ENCODE peak calls at places on chromosomes 7 and 10, in five cellular contexts. One of them, this sample, is unnamed.

GRCh38 chr7:28433604-28434254 is 21.4 kb downstream of the CREB5 start:
- DNase-seq in transverse colon: no peak
- DNase-seq in stomach: no peak
- DNase-seq in esophagus muscularis mucosa: no peak
- DNase-seq in HepG2: no peak
- DNase-seq in this sample: no peak

GRCh38 chr10:69839696-69840345 is 38.1 kb downstream of the COL13A1 start:
- DNase-seq in transverse colon: no peak
- DNase-seq in stomach: no peak
- DNase-seq in esophagus muscularis mucosa: no peak
- DNase-seq in HepG2: no peak
- DNase-seq in this sample: no peak

GRCh38 chr10:76329891-76330575 is 898.6 kb downstream of the LRMDA start:
- DNase-seq in transverse colon: no peak
- DNase-seq in stomach: no peak
- DNase-seq in esophagus muscularis mucosa: no peak
- DNase-seq in HepG2: no peak
- DNase-seq in this sample: no peak

GRCh38 chr10:15120523-15120922 is 23.4 kb downstream of the RPP38 start:
- DNase-seq in transverse colon: no peak
- DNase-seq in stomach: no peak
- DNase-seq in esophagus muscularis mucosa: no peak
- DNase-seq in HepG2: no peak
- DNase-seq in this sample: no peak

GRCh38 chr10:75137533-75138438 is 26.3 kb downstream of the SAMD8 start:
- DNase-seq in transverse colon: no peak
- DNase-seq in stomach: no peak
- DNase-seq in esophagus muscularis mucosa: no peak
- DNase-seq in HepG2: no peak
- DNase-seq in this sample: no peak

GRCh38 chr10:86262671-86263165 is 103.9 kb downstream of the GRID1 start:
- DNase-seq in transverse colon: no peak
- DNase-seq in stomach: peak; percentile 13
- DNase-seq in esophagus muscularis mucosa: no peak
- DNase-seq in HepG2: no peak
- DNase-seq in this sample: no peak

GRCh38 chr7:143369678-143370651 is 7.5 kb upstream of the FAM131B start:
- DNase-seq in transverse colon: peak; percentile 58
- DNase-seq in stomach: no peak
- DNase-seq in esophagus muscularis mucosa: no peak
- DNase-seq in HepG2: no peak
- DNase-seq in this sample: no peak

GRCh38 chr10:91009121-91009520 is 88.2 kb upstream of the ANKRD1 start:
- DNase-seq in transverse colon: no peak
- DNase-seq in stomach: no peak
- DNase-seq in esophagus muscularis mucosa: no peak
- DNase-seq in HepG2: no peak
- DNase-seq in this sample: no peak

GRCh38 chr10:103991393-103992128 is 24.6 kb downstream of the SLK start:
- DNase-seq in transverse colon: no peak
- DNase-seq in stomach: no peak
- DNase-seq in esophagus muscularis mucosa: no peak
- DNase-seq in HepG2: no peak
- DNase-seq in this sample: no peak

GRCh38 chr7:80659120-80660055 is 20.9 kb downstream of the CD36 start:
- DNase-seq in transverse colon: no peak
- DNase-seq in stomach: no peak
- DNase-seq in esophagus muscularis mucosa: no peak
- DNase-seq in HepG2: peak; percentile 26
- DNase-seq in this sample: no peak

GRCh38 chr10:34758447-34758996 is 56.6 kb downstream of the PARD3 start:
- DNase-seq in transverse colon: no peak
- DNase-seq in stomach: no peak
- DNase-seq in esophagus muscularis mucosa: no peak
- DNase-seq in HepG2: peak; percentile 22
- DNase-seq in this sample: no peak

GRCh38 chr10:112307631-112308502 is 24.7 kb downstream of the TECTB start:
- DNase-seq in transverse colon: peak; percentile 39
- DNase-seq in stomach: peak; percentile 68
- DNase-seq in esophagus muscularis mucosa: no peak
- DNase-seq in HepG2: peak; percentile 61
- DNase-seq in this sample: no peak

GRCh38 chr10:30758341-30758740 is 128.8 kb upstream of the LYZL2 start:
- DNase-seq in transverse colon: no peak
- DNase-seq in stomach: no peak
- DNase-seq in esophagus muscularis mucosa: no peak
- DNase-seq in HepG2: no peak
- DNase-seq in this sample: no peak

GRCh38 chr10:44316187-44316921 is 68.5 kb downstream of the CXCL12 start:
- DNase-seq in transverse colon: no peak
- DNase-seq in stomach: no peak
- DNase-seq in esophagus muscularis mucosa: no peak
- DNase-seq in HepG2: no peak
- DNase-seq in this sample: no peak

GRCh38 chr7:129453510-129454248 is 19.4 kb downstream of the STRIP2 start:
- DNase-seq in transverse colon: no peak
- DNase-seq in stomach: no peak
- DNase-seq in esophagus muscularis mucosa: no peak
- DNase-seq in HepG2: no peak
- DNase-seq in this sample: peak; percentile 26

GRCh38 chr10:29140991-29141390 is 147.9 kb upstream of the LYZL1 start:
- DNase-seq in transverse colon: no peak
- DNase-seq in stomach: no peak
- DNase-seq in esophagus muscularis mucosa: no peak
- DNase-seq in HepG2: no peak
- DNase-seq in this sample: no peak

GRCh38 chr10:78572565-78572964 is 496.2 kb upstream of the ZMIZ1 start:
- DNase-seq in transverse colon: no peak
- DNase-seq in stomach: no peak
- DNase-seq in esophagus muscularis mucosa: no peak
- DNase-seq in HepG2: no peak
- DNase-seq in this sample: peak; percentile 92

GRCh38 chr7:45088821-45089313 is at the start of gene NACAD:
- DNase-seq in transverse colon: peak; percentile 45
- DNase-seq in stomach: peak; percentile 40
- DNase-seq in esophagus muscularis mucosa: no peak
- DNase-seq in HepG2: no peak
- DNase-seq in this sample: no peak

GRCh38 chr7:94088560-94088959 is 84.4 kb upstream of the BET1 start:
- DNase-seq in transverse colon: no peak
- DNase-seq in stomach: no peak
- DNase-seq in esophagus muscularis mucosa: no peak
- DNase-seq in HepG2: no peak
- DNase-seq in this sample: no peak

GRCh38 chr10:69348824-69349541 is 67.7 kb downstream of the TACR2 start:
- DNase-seq in transverse colon: peak; percentile 58
- DNase-seq in stomach: no peak
- DNase-seq in esophagus muscularis mucosa: peak; percentile 95
- DNase-seq in HepG2: no peak
- DNase-seq in this sample: peak; percentile 85

GRCh38 chr10:51109821-51110533 is 35.7 kb downstream of the PRKG1 start:
- DNase-seq in transverse colon: no peak
- DNase-seq in stomach: no peak
- DNase-seq in esophagus muscularis mucosa: no peak
- DNase-seq in HepG2: no peak
- DNase-seq in this sample: no peak

GRCh38 chr7:30864146-30864545 is 47.5 kb upstream of the AQP1 start:
- DNase-seq in transverse colon: no peak
- DNase-seq in stomach: no peak
- DNase-seq in esophagus muscularis mucosa: no peak
- DNase-seq in HepG2: no peak
- DNase-seq in this sample: no peak

GRCh38 chr7:36615877-36616276 is 108.4 kb downstream of the AOAH start:
- DNase-seq in transverse colon: no peak
- DNase-seq in stomach: no peak
- DNase-seq in esophagus muscularis mucosa: no peak
- DNase-seq in HepG2: no peak
- DNase-seq in this sample: no peak

GRCh38 chr10:75375828-75376227 is 25.7 kb downstream of the ZNF503 start:
- DNase-seq in transverse colon: no peak
- DNase-seq in stomach: no peak
- DNase-seq in esophagus muscularis mucosa: no peak
- DNase-seq in HepG2: no peak
- DNase-seq in this sample: no peak

GRCh38 chr10:26869528-26869927 is 8.8 kb upstream of the ABI1 start:
- DNase-seq in transverse colon: no peak
- DNase-seq in stomach: no peak
- DNase-seq in esophagus muscularis mucosa: peak; percentile 53
- DNase-seq in HepG2: peak; percentile 26
- DNase-seq in this sample: no peak

DNA sequence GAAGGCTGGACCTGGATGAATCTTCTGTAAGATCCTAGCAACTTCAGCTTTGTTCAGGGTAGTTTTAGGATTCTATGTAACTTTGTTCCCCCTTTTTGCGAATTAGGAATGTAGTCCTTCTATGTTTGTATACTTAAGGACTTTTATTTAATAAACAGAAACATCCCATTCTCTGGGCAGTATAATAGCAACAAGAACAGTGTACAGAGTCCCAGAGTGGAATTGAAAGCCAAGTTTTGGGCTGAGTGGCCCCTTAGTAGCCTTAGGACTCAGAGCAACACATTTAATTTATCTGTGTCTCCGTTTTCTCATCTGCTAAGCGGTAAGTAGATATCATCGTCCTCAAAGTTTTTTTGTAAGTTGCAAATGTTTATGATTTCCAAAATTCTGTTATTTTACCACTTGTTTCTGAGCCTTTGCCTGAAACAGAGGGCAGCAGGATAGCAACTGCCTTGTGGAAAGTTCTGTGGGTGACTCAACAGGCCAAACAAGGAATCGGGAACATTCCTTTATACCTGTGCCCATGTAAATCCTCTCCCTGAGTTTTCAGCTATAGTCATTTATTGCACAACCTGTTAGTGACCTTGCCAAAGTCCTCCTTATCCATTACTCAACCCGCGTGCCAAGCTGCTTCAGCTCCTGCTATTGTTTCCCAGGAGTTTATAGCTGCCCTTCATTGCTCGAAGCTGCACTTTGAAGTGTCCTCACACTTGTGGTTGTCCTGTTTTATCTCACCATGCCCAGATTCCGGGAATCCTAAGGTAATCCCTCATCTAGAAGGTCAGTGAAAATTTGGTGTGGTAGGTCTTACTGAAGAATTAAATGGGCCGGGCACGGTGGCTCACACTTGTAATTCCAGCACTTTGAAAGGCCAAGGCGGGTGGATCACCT is 199.1 kb upstream of the AHR start:
- DNase-seq in transverse colon: peak; percentile 74
- DNase-seq in stomach: peak; percentile 85
- DNase-seq in esophagus muscularis mucosa: no peak
- DNase-seq in HepG2: peak; percentile 98
- DNase-seq in this sample: peak; percentile 63
- TF ChIP-seq POLR2AphosphoS5 in transverse colon: peak; percentile 63
- TF ChIP-seq POLR2AphosphoS5 in stomach: peak; percentile 87
- TF ChIP-seq POLR2AphosphoS5 in esophagus muscularis mucosa: peak; percentile 8
- TF ChIP-seq POLR2AphosphoS5 in HepG2: no peak
- TF ChIP-seq POLR2AphosphoS5 in this sample: no peak

GRCh38 chr7:4957847-4958476 is 1.0 kb downstream of the MMD2 start:
- DNase-seq in transverse colon: no peak
- DNase-seq in stomach: no peak
- DNase-seq in esophagus muscularis mucosa: no peak
- DNase-seq in HepG2: no peak
- DNase-seq in this sample: no peak
- TF ChIP-seq POLR2A in transverse colon: no peak
- TF ChIP-seq POLR2A in stomach: no peak
- TF ChIP-seq POLR2A in esophagus muscularis mucosa: no peak
- TF ChIP-seq POLR2A in HepG2: no peak
- TF ChIP-seq POLR2A in this sample: no peak

DNA sequence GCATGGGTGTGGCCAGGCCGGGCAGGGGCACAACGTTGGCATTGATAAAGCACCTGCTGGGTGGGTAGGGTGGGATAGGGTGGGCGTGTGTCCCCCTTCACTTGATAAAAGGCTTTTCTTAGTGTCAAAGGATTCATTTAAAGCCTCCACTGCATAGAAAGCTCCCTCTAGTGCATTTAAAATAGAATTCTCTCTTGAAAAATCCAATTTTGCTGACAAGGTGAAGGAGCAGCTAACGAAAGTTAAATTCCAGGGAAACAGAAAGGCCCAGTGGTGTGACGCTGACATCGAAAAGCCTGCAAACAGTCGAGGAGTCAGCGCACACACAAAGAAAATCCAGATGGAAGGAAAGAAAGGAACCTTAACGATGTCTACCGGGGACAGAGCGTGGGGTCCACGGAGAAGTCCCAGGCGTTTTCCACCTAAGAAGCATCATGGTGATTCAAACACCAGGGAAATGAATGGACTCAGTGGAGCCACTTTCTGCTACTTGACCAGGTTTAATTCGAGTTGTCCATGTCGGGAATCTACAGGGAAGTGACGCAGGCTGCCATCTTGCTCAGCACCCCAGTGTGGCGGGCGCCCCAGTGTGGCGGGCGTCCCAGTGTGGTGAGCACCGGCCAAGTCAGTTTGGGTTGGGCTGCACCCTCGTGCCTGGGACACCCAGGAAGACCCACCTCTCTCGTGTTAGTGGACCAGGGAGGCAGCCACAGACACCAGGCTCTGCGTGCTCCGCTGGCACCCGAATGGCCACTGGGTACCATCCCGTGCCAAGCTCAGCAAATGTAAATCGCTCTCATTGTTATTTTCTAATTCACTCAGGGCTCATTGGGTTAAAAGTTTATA is 217.8 kb downstream of the DNAJB6 start:
- DNase-seq in transverse colon: no peak
- DNase-seq in stomach: no peak
- DNase-seq in esophagus muscularis mucosa: no peak
- DNase-seq in HepG2: no peak
- DNase-seq in this sample: peak; percentile 24
- TF ChIP-seq EP300 in transverse colon: no peak
- TF ChIP-seq EP300 in stomach: no peak
- TF ChIP-seq EP300 in esophagus muscularis mucosa: no peak
- TF ChIP-seq EP300 in HepG2: no peak
- TF ChIP-seq EP300 in this sample: no peak

DNA sequence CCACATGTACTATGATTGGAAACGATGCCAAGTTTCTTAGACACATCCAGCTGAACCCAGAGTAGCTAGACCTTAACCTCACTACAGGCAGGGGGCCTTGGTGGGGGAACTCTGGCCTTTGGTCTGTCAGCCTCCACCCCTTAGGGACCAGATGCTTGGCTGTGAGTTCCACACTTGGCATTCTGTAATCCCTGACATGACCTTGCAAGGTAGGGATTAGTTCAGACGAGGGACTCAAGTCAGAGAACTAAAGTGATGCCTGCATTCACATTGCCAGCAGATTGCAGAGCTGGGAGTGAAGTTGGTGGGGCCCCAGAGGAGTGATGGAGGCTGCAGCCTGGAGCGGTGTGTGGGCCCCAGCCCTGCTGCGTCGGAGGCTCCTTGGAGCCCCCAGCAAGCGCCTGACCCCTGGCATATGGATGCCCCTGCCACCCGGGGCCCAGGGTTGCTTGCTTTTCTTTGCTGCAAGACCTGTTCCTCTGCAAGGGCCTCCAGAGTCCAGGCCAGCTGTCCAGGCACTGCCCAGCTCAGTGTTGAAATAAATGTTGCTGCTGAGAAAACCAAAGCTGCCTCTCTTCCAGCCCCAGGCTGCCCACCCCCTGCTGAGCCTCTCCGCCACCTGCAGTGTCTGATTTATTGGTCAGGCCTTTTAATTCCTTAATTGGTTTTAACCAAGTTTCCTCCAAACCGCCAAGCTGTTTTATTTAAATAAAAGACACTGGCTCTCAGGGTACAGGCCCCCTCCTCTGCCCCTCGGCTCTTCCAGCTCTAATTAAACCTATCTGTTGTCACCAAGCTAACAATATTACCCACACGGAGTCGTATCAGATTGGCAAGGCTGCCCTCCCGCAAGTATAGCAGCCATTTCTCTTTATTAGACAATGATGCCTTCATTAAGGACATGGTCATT is 4.7 kb downstream of the NPTX2 start:
- DNase-seq in transverse colon: no peak
- DNase-seq in stomach: peak; percentile 8
- DNase-seq in esophagus muscularis mucosa: no peak
- DNase-seq in HepG2: no peak
- DNase-seq in this sample: no peak
- TF ChIP-seq POLR2AphosphoS5 in transverse colon: no peak
- TF ChIP-seq POLR2AphosphoS5 in stomach: no peak
- TF ChIP-seq POLR2AphosphoS5 in esophagus muscularis mucosa: no peak
- TF ChIP-seq POLR2AphosphoS5 in HepG2: no peak
- TF ChIP-seq POLR2AphosphoS5 in this sample: no peak

This sample was measured in suprapubic skin.